ENCODE peak calls at places on chromosomes 11 and 22, in eight cellular contexts. A is vagina, H is uterus, D is transverse colon, P is Peyer's patch, L is IMR-90, J is HepG2, Y is ovary. C is an unnamed sample.

GRCh38 chr11:118609380-118610219 is 2.2 kb downstream of the PHLDB1 start:
- DNase-seq in A (no peak), H (peak), D (no peak), P (peak), L (peak), J (no peak), Y (no peak), C (peak)

GRCh38 chr11:63871962-63872832 is 33.3 kb downstream of the MARK2 start:
- DNase-seq in A (peak), H (peak), D (peak), P (peak), L (peak), J (peak), Y (peak), C (peak)

GRCh38 chr11:96393753-96394348 is 4.0 kb downstream of the JRKL start:
- DNase-seq in A (no peak), H (no peak), D (no peak), P (no peak), L (peak), J (peak), Y (no peak), C (no peak)

GRCh38 chr11:35334385-35335090 is 84.8 kb downstream of the SLC1A2 start:
- DNase-seq in A (no peak), H (no peak), D (no peak), P (peak), L (no peak), J (no peak), Y (no peak), C (no peak)

GRCh38 chr11:38865922-38866321 is 2267.9 kb upstream of the RAG2 start:
- DNase-seq in A (no peak), H (no peak), D (no peak), P (no peak), L (no peak), J (no peak), Y (no peak), C (no peak)

GRCh38 chr22:48426466-48427380 is 1401.0 kb downstream of the BRD1 start:
- DNase-seq in A (no peak), H (no peak), D (no peak), P (no peak), L (no peak), J (no peak), Y (peak), C (peak)

GRCh38 chr11:121385693-121386092 is 66.4 kb upstream of the SORL1 start:
- DNase-seq in A (no peak), H (no peak), D (no peak), P (no peak), L (no peak), J (no peak), Y (no peak), C (no peak)

GRCh38 chr11:69868871-69869270 is 49.7 kb upstream of the FGF3 start:
- DNase-seq in A (no peak), H (no peak), D (no peak), P (no peak), L (no peak), J (no peak), Y (no peak), C (no peak)

GRCh38 chr22:38947321-38948112 is 9.9 kb upstream of the APOBEC3A start:
- DNase-seq in A (no peak), H (no peak), D (peak), P (no peak), L (no peak), J (no peak), Y (no peak), C (no peak)

DNA sequence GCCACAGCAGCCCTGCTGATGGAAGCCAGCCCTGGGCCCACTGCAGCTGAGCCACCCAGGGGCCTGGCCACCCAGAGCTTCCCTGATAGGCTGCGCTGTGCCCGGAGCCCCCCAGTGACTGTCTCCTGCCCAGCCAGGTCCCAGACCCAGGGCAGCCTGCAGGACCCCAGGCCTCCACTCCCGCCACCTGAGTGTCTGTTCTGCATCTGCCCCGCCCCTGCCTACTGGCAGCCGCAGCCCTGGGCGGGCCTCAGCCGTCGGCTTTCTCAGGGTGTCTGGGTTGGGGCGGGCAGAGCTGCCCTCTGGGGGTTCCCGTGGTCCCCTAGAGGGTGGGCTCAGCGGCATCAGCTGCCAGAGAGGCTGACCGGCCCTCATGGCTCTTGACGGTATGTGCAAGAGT is 12.5 kb upstream of the PIM3 start:
- DNase-seq in A (no peak), H (no peak), D (peak), P (no peak), L (no peak), J (no peak), Y (no peak), C (no peak)
- H3K27ac ChIP-seq in A (peak), H (no peak), D (peak), P (peak), L (no peak), J (peak), Y (no peak), C (peak)

DNA sequence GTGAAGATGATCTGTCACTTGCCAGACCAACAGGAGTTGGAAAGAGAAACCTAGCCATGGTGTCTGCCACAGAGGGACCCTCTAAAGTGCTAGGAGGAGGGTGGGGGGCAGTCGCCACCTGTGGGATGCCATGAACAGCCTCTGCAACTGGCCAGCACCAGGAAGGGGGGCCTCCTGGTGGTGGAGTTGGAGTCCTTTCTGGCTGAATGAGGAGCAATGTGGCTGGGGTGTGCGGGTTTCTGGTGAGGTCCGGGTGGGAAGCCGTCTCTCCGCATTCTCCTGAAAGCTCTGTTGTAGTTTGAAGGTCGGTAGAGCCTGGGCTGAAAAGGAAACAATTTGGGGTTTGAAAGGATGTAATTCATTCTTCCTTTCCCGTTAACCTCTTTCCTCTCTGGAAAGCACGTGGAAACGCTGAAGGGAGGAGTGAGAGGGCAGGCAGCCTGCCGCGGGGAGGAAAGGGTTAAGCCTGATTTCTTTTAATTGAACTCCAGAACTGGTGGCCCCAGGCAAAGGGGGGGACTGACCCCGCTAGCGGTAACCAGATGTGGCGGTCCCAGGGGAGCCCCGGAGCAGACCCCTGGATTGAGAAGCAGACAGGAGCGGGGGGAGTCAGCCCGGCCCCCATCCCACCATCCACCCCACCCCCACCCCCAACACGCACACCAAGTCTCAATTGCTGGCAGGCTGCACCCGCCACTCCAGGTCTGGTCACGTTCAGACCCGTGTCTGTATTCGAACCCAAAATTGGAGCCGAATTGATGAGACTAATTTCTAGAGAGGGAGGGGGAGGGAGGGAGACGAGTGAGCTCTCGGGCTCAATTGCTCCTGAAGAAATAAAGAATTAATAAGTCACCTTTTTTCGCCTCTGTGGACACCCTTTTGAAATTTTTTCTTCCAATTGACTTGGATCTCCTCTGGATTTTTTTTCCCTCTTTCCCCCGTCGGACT is 1.8 kb upstream of the FLI1 start:
- DNase-seq in A (no peak), H (no peak), D (no peak), P (no peak), L (no peak), J (no peak), Y (no peak), C (no peak)
- H3K4me3 ChIP-seq in A (peak), H (peak), D (peak), P (peak), L (no peak), J (no peak), Y (peak), C (peak)

GRCh38 chr11:504053-504993 is 2.7 kb downstream of the RNH1 start:
- DNase-seq in A (no peak), H (peak), D (peak), P (no peak), L (no peak), J (no peak), Y (peak), C (peak)

GRCh38 chr11:501683-502287 is 5.3 kb downstream of the RNH1 start:
- DNase-seq in A (no peak), H (no peak), D (no peak), P (no peak), L (no peak), J (no peak), Y (no peak), C (no peak)

GRCh38 chr11:504994-505344 is 2.1 kb downstream of the RNH1 start:
- DNase-seq in A (no peak), H (no peak), D (no peak), P (no peak), L (no peak), J (no peak), Y (no peak), C (no peak)

GRCh38 chr11:502288-503178 is 4.5 kb downstream of the RNH1 start:
- DNase-seq in A (no peak), H (peak), D (no peak), P (no peak), L (no peak), J (no peak), Y (no peak), C (no peak)

DNA sequence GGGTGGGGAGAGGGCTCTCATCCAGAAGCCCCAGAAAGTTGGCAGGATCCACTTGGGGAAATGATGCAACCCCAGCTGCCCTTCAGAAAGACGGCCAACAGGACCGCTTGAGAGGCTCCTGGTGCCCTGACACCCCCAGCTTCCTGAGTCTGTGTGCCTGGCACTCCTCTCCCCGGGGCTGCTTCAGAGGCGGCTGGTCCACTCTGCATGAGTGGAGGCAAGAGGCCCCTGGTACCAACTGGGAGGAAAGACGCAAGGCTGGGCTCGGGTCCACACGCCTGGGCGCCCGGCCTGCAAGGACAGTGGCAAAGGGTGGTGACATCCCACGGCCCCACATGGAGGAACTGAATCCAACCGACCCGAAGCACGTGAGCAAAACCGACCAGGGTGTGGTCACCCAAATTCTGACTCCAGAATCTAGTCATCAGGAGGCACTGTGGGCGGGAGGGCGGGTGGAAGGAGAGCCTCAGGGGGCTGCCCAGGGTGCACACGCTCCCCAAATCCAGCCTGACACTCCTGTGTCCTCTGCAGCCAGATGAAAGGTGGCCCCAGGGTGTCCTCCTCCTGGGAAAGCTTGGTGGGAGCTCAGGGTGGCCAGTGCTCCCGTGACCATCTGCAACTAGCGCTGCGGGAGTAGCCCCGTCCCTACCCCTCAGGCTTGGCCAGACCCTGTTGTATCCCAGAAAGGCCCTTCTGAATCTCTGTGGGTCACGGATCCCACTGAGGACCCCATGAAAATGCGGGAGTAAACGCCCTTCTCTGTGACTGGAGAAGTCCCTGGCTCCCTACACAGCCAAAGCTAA is 3.7 kb downstream of the RNH1 start:
- DNase-seq in A (no peak), H (peak), D (peak), P (peak), L (peak), J (no peak), Y (no peak), C (peak)
- TF ChIP-seq POLR2A in A (no peak), H (no peak), D (no peak), P (no peak), L (no peak), J (no peak), Y (no peak), C (no peak)

GRCh38 chr22:37815593-37815992 is 7.6 kb upstream of the GALR3 start:
- DNase-seq in A (no peak), H (no peak), D (no peak), P (no peak), L (no peak), J (no peak), Y (no peak), C (no peak)

GRCh38 chr22:37819100-37819433 is 4.1 kb upstream of the GALR3 start:
- DNase-seq in A (no peak), H (no peak), D (no peak), P (no peak), L (no peak), J (no peak), Y (no peak), C (no peak)

GRCh38 chr22:37818397-37819099 is 4.6 kb upstream of the GALR3 start:
- DNase-seq in A (no peak), H (no peak), D (peak), P (peak), L (peak), J (no peak), Y (peak), C (no peak)

GRCh38 chr22:37816543-37817180 is 6.5 kb upstream of the GALR3 start:
- DNase-seq in A (no peak), H (no peak), D (no peak), P (no peak), L (no peak), J (no peak), Y (no peak), C (no peak)

DNA sequence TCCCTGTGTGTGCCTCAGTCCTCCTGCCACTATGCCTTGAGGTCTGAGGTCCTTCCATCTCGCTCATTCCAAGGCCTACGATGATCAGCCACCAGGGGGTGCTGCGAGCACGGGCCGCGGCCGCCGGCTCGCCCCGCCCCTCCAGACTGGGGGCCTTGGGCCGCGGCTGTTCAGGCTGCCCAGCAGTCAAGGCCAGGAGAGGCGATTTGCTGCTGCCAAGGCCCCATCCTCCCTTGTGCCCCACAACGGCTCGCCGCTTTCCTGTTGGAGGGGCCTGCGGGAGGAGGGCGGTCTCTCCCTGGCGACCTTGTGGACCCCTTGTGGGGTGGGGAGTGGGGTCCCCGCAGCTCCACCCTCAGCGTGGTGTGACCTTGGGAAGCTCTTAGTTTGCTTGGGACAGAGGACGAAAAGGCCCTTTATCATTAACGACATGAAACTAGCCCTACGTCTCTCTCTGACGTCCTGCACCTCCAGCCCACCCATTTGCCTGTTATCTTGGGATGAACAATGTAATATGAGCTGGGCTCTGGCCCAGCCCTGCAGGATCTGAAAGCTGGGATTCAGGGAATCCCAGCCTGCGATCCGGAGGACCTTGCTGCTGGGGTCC is 5.4 kb upstream of the GALR3 start:
- DNase-seq in A (no peak), H (peak), D (peak), P (peak), L (peak), J (peak), Y (peak), C (peak)
- H3K27ac ChIP-seq in A (peak), H (peak), D (peak), P (peak), L (peak), J (peak), Y (peak), C (no peak)

DNA sequence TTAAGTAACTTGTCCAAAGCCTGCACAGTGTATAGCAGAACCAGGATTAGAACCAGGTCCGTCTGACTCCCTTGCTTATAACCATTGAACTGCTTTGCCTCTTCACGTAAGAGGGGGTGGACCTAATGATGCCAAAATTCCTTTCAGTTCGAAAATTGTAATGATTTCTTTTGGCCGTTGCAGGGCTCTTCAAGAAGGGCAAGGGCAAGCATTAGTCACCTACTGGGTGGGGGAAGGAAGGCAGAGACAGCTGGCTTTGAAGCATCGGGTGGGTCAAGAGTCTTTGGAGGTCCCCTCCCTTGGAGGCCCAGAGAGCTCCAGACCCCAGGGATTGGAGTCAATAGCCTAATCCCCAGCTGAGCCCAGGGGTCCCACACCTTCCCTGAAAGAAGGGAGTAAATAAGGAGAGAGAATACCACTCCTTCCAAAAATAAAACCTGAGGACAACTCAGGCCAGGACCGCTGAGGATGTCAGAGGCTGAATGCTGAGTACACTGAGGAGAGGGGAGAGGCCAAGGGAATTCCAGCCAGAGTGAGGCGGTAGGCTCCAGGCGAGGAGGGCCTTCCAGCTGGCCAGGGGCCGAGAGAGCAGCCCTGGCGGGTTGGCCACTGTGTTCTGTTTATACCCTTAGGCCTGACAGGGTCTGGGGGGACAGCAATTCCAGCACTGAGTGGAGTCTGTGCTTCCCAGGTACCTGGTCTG is 14.1 kb downstream of the CREB3L1 start:
- DNase-seq in A (no peak), H (peak), D (no peak), P (no peak), L (peak), J (no peak), Y (peak), C (no peak)
- H3K4me3 ChIP-seq in A (no peak), H (no peak), D (no peak), P (no peak), L (no peak), J (no peak), Y (no peak), C (no peak)

C was measured in suprapubic skin.